ENCODE peak calls at places on chromosomes 12 and 14, in nine cellular contexts. K, E, V, J, G, X, W, T and Y are unnamed samples.
A peak's percentile ranks its signal among the peaks of the same experiment; 100 is the strongest.

GRCh38 chr14:26775765-26776577 is 178.1 kb upstream of the NOVA1 start:
- DNase-seq in G (no peak), K (peak; percentile 79), E (no peak), W (no peak), J (peak; percentile 14), X (no peak), T (no peak), V (no peak), Y (no peak)

GRCh38 chr12:23084236-23084995 is 459.4 kb downstream of the ETNK1 start:
- DNase-seq in G (no peak), X (no peak), J (peak; percentile 84), E (no peak), W (peak; percentile 92), K (peak; percentile 98), T (no peak), V (no peak), Y (peak; percentile 51)

GRCh38 chr12:62813031-62813829 is 121.7 kb downstream of the PPM1H start:
- DNase-seq in T (peak; percentile 65), E (peak; percentile 78), G (peak; percentile 37), W (peak; percentile 55), V (peak; percentile 3), X (peak; percentile 72), J (no peak), K (peak; percentile 80), Y (peak; percentile 46)

GRCh38 chr14:32560213-32560857 is 231.2 kb downstream of the AKAP6 start:
- DNase-seq in K (peak; percentile 92), T (no peak), G (peak; percentile 17), E (no peak), W (peak; percentile 50), J (peak; percentile 19), V (no peak), X (peak; percentile 39), Y (peak; percentile 72)

GRCh38 chr12:123105427-123105826 is 45.5 kb downstream of the PITPNM2 start:
- DNase-seq in V (no peak), E (no peak), X (no peak), T (no peak), W (no peak), K (no peak), J (no peak), G (no peak), Y (no peak)

GRCh38 chr14:50110323-50111037 is 5.9 kb downstream of the VCPKMT start:
- DNase-seq in T (no peak), J (no peak), E (no peak), W (no peak), G (no peak), X (no peak), K (no peak), V (no peak), Y (no peak)

GRCh38 chr12:50505945-50506344 is 1.2 kb downstream of the DIP2B start:
- DNase-seq in K (peak; percentile 37), X (no peak), J (no peak), G (no peak), V (no peak), W (no peak), T (peak; percentile 43), E (no peak), Y (no peak)

GRCh38 chr12:116314477-116314876 is 37.0 kb upstream of the MED13L start:
- DNase-seq in X (no peak), K (no peak), W (no peak), E (no peak), T (no peak), J (no peak), V (no peak), G (no peak), Y (no peak)

GRCh38 chr12:127459687-127460086 is 807.3 kb upstream of the TMEM132C start:
- DNase-seq in X (no peak), V (no peak), J (no peak), T (no peak), G (no peak), E (no peak), W (no peak), K (no peak), Y (no peak)

GRCh38 chr12:12072064-12072760 is 1.5 kb downstream of the BCL2L14 start:
- DNase-seq in J (no peak), T (no peak), X (peak; percentile 76), K (no peak), E (no peak), W (no peak), V (peak; percentile 15), G (peak; percentile 31), Y (no peak)

GRCh38 chr14:80850197-80850814 is 91.2 kb downstream of the CEP128 start:
- DNase-seq in W (no peak), G (no peak), E (no peak), J (no peak), V (no peak), T (no peak), K (peak; percentile 79), X (no peak), Y (peak; percentile 8)

GRCh38 chr14:95701846-95702221 is 12.1 kb downstream of the TCL1A start:
- DNase-seq in K (peak; percentile 2), J (no peak), V (no peak), E (no peak), T (no peak), X (no peak), G (no peak), W (no peak), Y (no peak)

GRCh38 chr12:65449400-65449799 is 170.9 kb downstream of the MSRB3 start:
- DNase-seq in V (no peak), T (no peak), G (no peak), E (no peak), X (no peak), J (no peak), K (peak; percentile 41), W (no peak), Y (no peak)

GRCh38 chr14:94066089-94066676 is 14.8 kb downstream of the DDX24 start:
- DNase-seq in G (no peak), W (no peak), V (no peak), E (no peak), X (peak; percentile 61), K (no peak), J (no peak), T (no peak), Y (no peak)

GRCh38 chr12:119666226-119666808 is 1.6 kb upstream of the PRKAB1 start:
- DNase-seq in X (no peak), W (no peak), T (no peak), E (no peak), G (no peak), K (no peak), J (no peak), V (no peak), Y (no peak)

GRCh38 chr12:5059358-5059757 is 15.7 kb downstream of the KCNA5 start:
- DNase-seq in J (no peak), E (no peak), G (no peak), V (no peak), W (no peak), K (no peak), T (no peak), X (no peak), Y (no peak)

GRCh38 chr14:61341275-61342210 is 20.2 kb downstream of the PRKCH start:
- DNase-seq in W (no peak), E (no peak), G (no peak), J (no peak), K (no peak), T (no peak), X (no peak), V (no peak), Y (no peak)

GRCh38 chr12:575948-576612 is 87.2 kb downstream of the NINJ2 start:
- DNase-seq in X (peak; percentile 82), K (peak; percentile 76), T (peak; percentile 77), V (peak; percentile 82), E (peak; percentile 92), G (peak; percentile 90), J (no peak), W (peak; percentile 86), Y (peak; percentile 80)

GRCh38 chr12:127296591-127296990 is 970.4 kb upstream of the TMEM132C start:
- DNase-seq in K (no peak), V (no peak), X (no peak), T (no peak), G (no peak), W (no peak), J (no peak), E (no peak), Y (peak; percentile 65)

GRCh38 chr14:68619805-68620574 is 172.9 kb downstream of the ZFP36L1 start:
- DNase-seq in T (no peak), E (peak; percentile 48), G (no peak), J (no peak), W (no peak), V (no peak), K (peak; percentile 60), X (no peak), Y (no peak)

GRCh38 chr14:77184396-77185092 is 2.9 kb downstream of the TMEM63C start:
- DNase-seq in E (no peak), K (no peak), W (no peak), G (no peak), V (no peak), T (peak; percentile 26), X (peak; percentile 63), J (no peak), Y (no peak)

GRCh38 chr12:127083028-127083949 is 1183.7 kb upstream of the TMEM132C start:
- DNase-seq in W (no peak), T (no peak), E (no peak), V (no peak), K (peak; percentile 86), G (peak; percentile 18), J (peak; percentile 73), X (no peak), Y (peak; percentile 7)

GRCh38 chr12:38469689-38470088 is 153.1 kb downstream of the ALG10B start:
- DNase-seq in W (no peak), K (no peak), G (no peak), J (no peak), T (no peak), E (no peak), V (no peak), X (no peak), Y (no peak)

GRCh38 chr14:79511146-79511545 is 700.2 kb downstream of the DIO2 start:
- DNase-seq in W (no peak), G (no peak), J (no peak), E (no peak), T (no peak), V (no peak), K (no peak), X (no peak), Y (no peak)

GRCh38 chr14:73014105-73014504 is 12.8 kb downstream of the ZFYVE1 start:
- DNase-seq in E (no peak), V (no peak), X (no peak), J (no peak), G (no peak), T (no peak), W (no peak), K (no peak), Y (no peak)

GRCh38 chr12:26271889-26272492 is 76.6 kb downstream of the SSPN start:
- DNase-seq in V (no peak), T (peak; percentile 26), E (peak; percentile 89), J (peak; percentile 82), G (no peak), W (no peak), K (peak; percentile 93), X (peak; percentile 86), Y (no peak)

GRCh38 chr14:47826809-47827208 is 151.4 kb upstream of the MDGA2 start:
- DNase-seq in T (no peak), G (no peak), W (no peak), E (no peak), K (no peak), X (no peak), J (no peak), V (no peak), Y (no peak)

GRCh38 chr14:32397871-32398640 is 69.0 kb downstream of the AKAP6 start:
- DNase-seq in V (no peak), K (peak; percentile 75), X (no peak), T (no peak), E (no peak), W (no peak), J (no peak), G (no peak), Y (no peak)

GRCh38 chr12:52650520-52651081 is 1.4 kb downstream of the KRT2 start:
- DNase-seq in T (no peak), V (no peak), G (no peak), E (no peak), W (no peak), K (no peak), J (peak; percentile 14), X (peak; percentile 7), Y (no peak)

GRCh38 chr12:21773799-21774198 is 707 bp downstream of the KCNJ8 start:
- DNase-seq in J (no peak), X (no peak), V (no peak), K (peak; percentile 39), G (no peak), W (peak; percentile 35), T (no peak), E (no peak), Y (peak; percentile 55)

GRCh38 chr14:37403656-37404055 is 191.4 kb downstream of the FOXA1 start:
- DNase-seq in X (no peak), K (no peak), E (no peak), V (no peak), T (no peak), J (no peak), G (no peak), W (no peak), Y (no peak)